ENCODE peak calls at places on chromosomes 13 and 19, in nine cellular contexts. S, M, G, R, B, A, J, Q and D are unnamed samples.

GRCh38 chr13:75612354-75612753 is 23.8 kb upstream of the LMO7 start:
- DNase-seq in S (no peak), M (no peak), G (peak; percentile 48), R (no peak), B (no peak), A (no peak), J (no peak), Q (no peak), D (no peak)

GRCh38 chr19:5166262-5166661 is 174.3 kb downstream of the PTPRS start:
- DNase-seq in S (no peak), M (peak; percentile 76), G (peak; percentile 77), R (no peak), B (peak; percentile 17), A (peak; percentile 3), J (no peak), Q (peak; percentile 42), D (no peak)

GRCh38 chr13:94305463-94305862 is 174.0 kb downstream of the DCT start:
- DNase-seq in S (no peak), M (peak; percentile 54), G (peak; percentile 85), R (no peak), B (no peak), A (no peak), J (no peak), Q (peak; percentile 88), D (peak; percentile 62)

GRCh38 chr13:98272549-98272948 is 95.5 kb upstream of the RNF113B start:
- DNase-seq in S (no peak), M (no peak), G (no peak), R (no peak), B (no peak), A (no peak), J (no peak), Q (no peak), D (no peak)

GRCh38 chr19:6459356-6460098 is at the start of gene SLC25A23:
- DNase-seq in S (peak; percentile 32), M (no peak), G (peak; percentile 69), R (peak; percentile 78), B (peak; percentile 2), A (no peak), J (peak; percentile 67), Q (peak; percentile 83), D (peak; percentile 33)

GRCh38 chr13:65595881-65596280 is 1634.3 kb downstream of the PCDH9 start:
- DNase-seq in S (no peak), M (no peak), G (peak; percentile 9), R (no peak), B (no peak), A (no peak), J (no peak), Q (no peak), D (no peak)

GRCh38 chr19:3029070-3029923 is at the start of gene TLE2:
- DNase-seq in S (no peak), M (no peak), G (no peak), R (peak; percentile 57), B (no peak), A (no peak), J (no peak), Q (no peak), D (no peak)

GRCh38 chr19:45670670-45671453 is 2.8 kb downstream of the GIPR start:
- DNase-seq in S (no peak), M (peak; percentile 81), G (peak; percentile 42), R (peak; percentile 96), B (no peak), A (no peak), J (peak; percentile 75), Q (peak; percentile 96), D (no peak)

GRCh38 chr13:92317066-92317465 is 909.5 kb upstream of the GPC6 start:
- DNase-seq in S (no peak), M (no peak), G (no peak), R (no peak), B (no peak), A (no peak), J (no peak), Q (no peak), D (no peak)

GRCh38 chr13:33642374-33643065 is 175.4 kb upstream of the RFC3 start:
- DNase-seq in S (peak; percentile 33), M (peak; percentile 96), G (peak; percentile 97), R (peak; percentile 42), B (peak; percentile 54), A (no peak), J (peak; percentile 57), Q (peak; percentile 90), D (no peak)

GRCh38 chr13:20354722-20355121 is 122.6 kb upstream of the GJB6 start:
- DNase-seq in S (no peak), M (no peak), G (no peak), R (no peak), B (no peak), A (no peak), J (no peak), Q (no peak), D (no peak)

GRCh38 chr13:20101467-20102316 is 59.2 kb downstream of the GJA3 start:
- DNase-seq in S (no peak), M (no peak), G (no peak), R (no peak), B (no peak), A (no peak), J (no peak), Q (peak; percentile 20), D (no peak)

GRCh38 chr13:106083620-106084350 is 451.7 kb downstream of the EFNB2 start:
- DNase-seq in S (no peak), M (peak; percentile 44), G (peak; percentile 40), R (peak; percentile 56), B (no peak), A (no peak), J (no peak), Q (peak; percentile 79), D (no peak)

GRCh38 chr13:39656325-39656677 is 839 bp downstream of the COG6 start:
- DNase-seq in S (no peak), M (no peak), G (no peak), R (no peak), B (no peak), A (no peak), J (no peak), Q (peak; percentile 6), D (no peak)

GRCh38 chr19:4403005-4403761 is 743 bp downstream of the CHAF1A start:
- DNase-seq in S (no peak), M (no peak), G (no peak), R (no peak), B (no peak), A (no peak), J (no peak), Q (no peak), D (no peak)

GRCh38 chr13:50928088-50928487 is 18.5 kb downstream of the RNASEH2B start:
- DNase-seq in S (no peak), M (no peak), G (peak; percentile 29), R (no peak), B (no peak), A (no peak), J (no peak), Q (no peak), D (no peak)

GRCh38 chr13:41707192-41707858 is 250.0 kb downstream of the RGCC start:
- DNase-seq in S (no peak), M (no peak), G (peak; percentile 83), R (no peak), B (no peak), A (no peak), J (no peak), Q (no peak), D (no peak)

GRCh38 chr13:33494596-33495214 is 209.2 kb upstream of the STARD13 start:
- DNase-seq in S (no peak), M (peak; percentile 42), G (peak; percentile 77), R (no peak), B (no peak), A (peak; percentile 79), J (peak; percentile 57), Q (peak; percentile 89), D (peak; percentile 83)

GRCh38 chr13:107563099-107563925 is 652.0 kb downstream of the LIG4 start:
- DNase-seq in S (no peak), M (no peak), G (no peak), R (no peak), B (no peak), A (no peak), J (no peak), Q (no peak), D (no peak)

GRCh38 chr19:5321851-5322681 is 18.5 kb downstream of the PTPRS start:
- DNase-seq in S (no peak), M (no peak), G (no peak), R (no peak), B (no peak), A (no peak), J (no peak), Q (no peak), D (no peak)

GRCh38 chr13:100363351-100363750 is 225.2 kb downstream of the GGACT start:
- DNase-seq in S (no peak), M (peak; percentile 58), G (peak; percentile 42), R (no peak), B (peak; percentile 13), A (peak; percentile 40), J (no peak), Q (no peak), D (peak; percentile 6)

GRCh38 chr19:18021121-18021755 is 13.3 kb downstream of the ARRDC2 start:
- DNase-seq in S (peak; percentile 76), M (peak; percentile 68), G (peak; percentile 82), R (peak; percentile 74), B (peak; percentile 51), A (no peak), J (peak; percentile 93), Q (peak; percentile 74), D (no peak)
- H3K4me3 ChIP-seq in S (no peak overlapping the region), M (peak overlapping the region; percentile 56), G (peak overlapping the region; percentile 4), R (no peak overlapping the region), B (no peak overlapping the region), A (no peak overlapping the region), J (no peak overlapping the region), Q (no peak overlapping the region), D (no peak overlapping the region)

DNA sequence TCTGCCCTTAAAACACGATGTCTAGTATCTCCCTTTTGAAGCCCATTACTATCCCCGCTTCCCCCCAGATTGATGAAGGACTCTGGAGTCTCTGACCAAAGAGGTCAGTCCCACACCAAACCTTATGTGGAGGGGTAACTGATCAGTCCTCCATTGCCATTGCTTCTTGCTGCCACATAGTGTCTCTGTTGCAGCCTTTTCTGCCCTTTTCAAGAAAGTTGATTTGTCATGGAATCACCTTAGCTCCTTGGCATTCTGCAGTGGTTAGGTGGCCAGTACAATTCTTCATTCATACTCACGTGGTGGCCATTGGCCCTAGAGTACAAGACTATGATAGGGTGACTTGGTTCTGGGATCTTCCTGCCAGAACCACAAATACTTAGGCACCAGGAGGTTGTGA is 8.4 kb upstream of the HTR2A start:
- DNase-seq in S (no peak), M (no peak), G (peak; percentile 48), R (no peak), B (no peak), A (no peak), J (no peak), Q (peak; percentile 13), D (no peak)
- TF ChIP-seq CTCF in S (no peak), M (no peak), G (peak; percentile 52), R (no peak), B (peak; percentile 44), A (peak; percentile 3), J (no peak), Q (no peak), D (no peak)

GRCh38 chr13:109996404-109996960 is 210.1 kb upstream of the IRS2 start:
- DNase-seq in S (no peak), M (no peak), G (no peak), R (no peak), B (no peak), A (no peak), J (no peak), Q (no peak), D (no peak)
- H3K4me3 ChIP-seq in S (no peak overlapping the region), M (no peak overlapping the region), G (no peak overlapping the region), R (no peak overlapping the region), B (no peak overlapping the region), A (no peak overlapping the region), J (no peak overlapping the region), Q (no peak overlapping the region), D (no peak overlapping the region)

GRCh38 chr19:35476149-35476548 is 14.1 kb downstream of the KRTDAP start:
- DNase-seq in S (no peak), M (no peak), G (no peak), R (no peak), B (no peak), A (no peak), J (no peak), Q (no peak), D (no peak)
- TF ChIP-seq CTCF in S (no peak), M (peak; percentile 40), G (no peak), R (no peak), B (no peak), A (no peak), J (no peak), Q (no peak), D (peak; percentile 36)